ENCODE peak calls at places on chromosomes 13 and 19, in four cellular contexts. T, E, C and P are unnamed samples.

GRCh38 chr13:107329991-107330390 is 762.1 kb upstream of the ARGLU1 start:
- DNase-seq in E (no peak), T (no peak), C (peak; percentile 34), P (no peak)

GRCh38 chr19:9139609-9140158 is 513 bp upstream of the ZNF317 start:
- DNase-seq in C (no peak), E (no peak), T (no peak), P (no peak)

GRCh38 chr13:92743992-92744391 is 482.6 kb upstream of the GPC6 start:
- DNase-seq in C (no peak), T (no peak), E (no peak), P (no peak)

GRCh38 chr13:40057228-40057627 is 401.8 kb downstream of the COG6 start:
- DNase-seq in T (no peak), C (no peak), E (no peak), P (no peak)

GRCh38 chr13:99796175-99796819 is 175.3 kb downstream of the ZIC5 start:
- DNase-seq in T (peak; percentile 17), E (no peak), C (peak; percentile 32), P (no peak)

GRCh38 chr13:95714142-95714832 is 37.3 kb downstream of the DNAJC3 start:
- DNase-seq in E (no peak), C (peak; percentile 89), T (peak; percentile 65), P (no peak)

GRCh38 chr13:110442946-110443632 is 118.4 kb downstream of the RAB20 start:
- DNase-seq in C (peak; percentile 75), T (no peak), E (no peak), P (no peak)

GRCh38 chr19:45908956-45909355 is 5.6 kb downstream of the NANOS2 start:
- DNase-seq in C (peak; percentile 30), T (no peak), E (no peak), P (no peak)

GRCh38 chr13:29902632-29903305 is 52.4 kb upstream of the UBL3 start:
- DNase-seq in E (no peak), T (no peak), C (no peak), P (no peak)

GRCh38 chr19:40744554-40745401 is 5.5 kb downstream of the ACTMAP start:
- DNase-seq in E (no peak), T (no peak), C (no peak), P (no peak)

GRCh38 chr19:10617409-10618121 is 7.8 kb upstream of the SLC44A2 start:
- DNase-seq in E (no peak), T (no peak), C (peak; percentile 89), P (no peak)

GRCh38 chr13:31699650-31700049 is 39.7 kb upstream of the RXFP2 start:
- DNase-seq in E (no peak), C (no peak), T (no peak), P (no peak)

GRCh38 chr13:24076124-24076523 is 84.4 kb upstream of the SPATA13 start:
- DNase-seq in T (peak; percentile 8), E (no peak), C (no peak), P (no peak)

GRCh38 chr13:100983111-100983510 is 308.5 kb upstream of the TMTC4 start:
- DNase-seq in T (no peak), C (no peak), E (no peak), P (no peak)

GRCh38 chr19:51131780-51132680 is 7.3 kb downstream of the SIGLEC9 start:
- DNase-seq in E (peak; percentile 70), T (peak; percentile 24), C (peak; percentile 38), P (no peak)

GRCh38 chr13:32150239-32150638 is 118.7 kb downstream of the FRY start:
- DNase-seq in E (peak; percentile 70), T (no peak), C (peak; percentile 11), P (no peak)

DNA sequence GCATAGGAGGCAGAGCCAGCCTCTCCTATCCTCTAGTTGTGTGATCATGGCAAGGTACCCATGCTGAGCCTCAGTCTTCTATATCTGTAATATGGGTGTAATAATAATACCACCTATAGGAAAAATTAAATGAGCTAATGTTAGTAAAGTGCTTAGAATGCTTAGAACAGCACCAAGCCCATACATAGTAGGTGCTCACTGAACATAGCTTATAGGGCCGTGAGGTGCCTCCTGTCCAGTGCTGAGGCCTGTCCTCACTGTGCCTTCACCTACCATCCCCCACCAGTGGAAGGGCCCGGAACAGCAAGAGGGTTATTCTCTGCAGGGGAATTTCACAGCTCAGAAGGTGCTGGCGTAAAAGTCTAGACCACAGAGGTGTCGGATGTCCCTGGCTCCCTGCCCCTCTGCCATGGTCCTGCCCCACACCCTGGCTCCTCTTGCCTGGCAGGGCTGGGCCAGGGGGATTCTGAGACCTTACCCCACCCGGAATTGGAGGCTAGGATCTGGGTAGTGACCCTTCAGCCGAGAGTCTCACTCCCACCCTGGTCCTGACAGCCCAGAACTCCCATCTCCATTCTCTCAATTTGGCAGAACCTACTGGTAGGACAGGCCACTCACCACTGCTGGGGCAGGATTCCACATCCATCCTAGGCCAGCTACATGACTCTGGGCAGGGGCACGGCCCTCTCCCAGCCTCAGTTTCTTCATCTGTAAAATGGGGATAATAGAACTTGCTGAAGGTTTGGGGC is 2.2 kb upstream of the SCN1B start:
- DNase-seq in T (peak; percentile 71), E (no peak), C (peak; percentile 27), P (no peak)
- TF ChIP-seq POLR2A in T (no peak), E (no peak), C (no peak), P (no peak)

GRCh38 chr13:26221721-26222522 is at the start of gene RNF6:
- DNase-seq in T (peak; percentile 97), E (peak; percentile 98), C (peak; percentile 99), P (peak; percentile 98)
- TF ChIP-seq POLR2A in T (peak; percentile 43), E (peak; percentile 29), C (peak; percentile 72), P (no peak)

DNA sequence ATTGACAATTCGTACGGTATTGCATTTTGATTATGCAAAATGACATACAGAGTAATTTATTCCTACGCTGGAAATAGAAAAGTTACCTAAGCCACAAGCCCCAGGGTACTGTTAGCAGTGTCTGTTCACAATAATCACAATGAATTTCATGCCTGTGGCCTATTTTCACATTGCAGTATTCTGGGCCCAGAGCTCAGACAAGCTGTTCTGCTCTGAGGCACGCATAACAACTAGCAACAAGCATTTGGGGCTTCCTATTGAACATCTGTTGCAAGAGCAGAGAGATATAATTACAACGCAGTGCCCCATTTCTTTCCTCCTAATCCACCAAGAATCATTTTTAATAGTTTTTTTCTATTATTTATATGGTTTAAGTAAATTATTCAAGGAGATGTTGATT is 158.9 kb upstream of the SGCG start:
- DNase-seq in E (no peak), T (no peak), C (no peak), P (no peak)
- TF ChIP-seq POLR2A in E (no peak), T (no peak), C (no peak), P (no peak)

GRCh38 chr19:18612772-18613588 is at the start of gene TMEM59L:
- DNase-seq in T (no peak), E (no peak), C (no peak), P (no peak)
- TF ChIP-seq POLR2A in T (no peak), E (no peak), C (no peak), P (no peak)

DNA sequence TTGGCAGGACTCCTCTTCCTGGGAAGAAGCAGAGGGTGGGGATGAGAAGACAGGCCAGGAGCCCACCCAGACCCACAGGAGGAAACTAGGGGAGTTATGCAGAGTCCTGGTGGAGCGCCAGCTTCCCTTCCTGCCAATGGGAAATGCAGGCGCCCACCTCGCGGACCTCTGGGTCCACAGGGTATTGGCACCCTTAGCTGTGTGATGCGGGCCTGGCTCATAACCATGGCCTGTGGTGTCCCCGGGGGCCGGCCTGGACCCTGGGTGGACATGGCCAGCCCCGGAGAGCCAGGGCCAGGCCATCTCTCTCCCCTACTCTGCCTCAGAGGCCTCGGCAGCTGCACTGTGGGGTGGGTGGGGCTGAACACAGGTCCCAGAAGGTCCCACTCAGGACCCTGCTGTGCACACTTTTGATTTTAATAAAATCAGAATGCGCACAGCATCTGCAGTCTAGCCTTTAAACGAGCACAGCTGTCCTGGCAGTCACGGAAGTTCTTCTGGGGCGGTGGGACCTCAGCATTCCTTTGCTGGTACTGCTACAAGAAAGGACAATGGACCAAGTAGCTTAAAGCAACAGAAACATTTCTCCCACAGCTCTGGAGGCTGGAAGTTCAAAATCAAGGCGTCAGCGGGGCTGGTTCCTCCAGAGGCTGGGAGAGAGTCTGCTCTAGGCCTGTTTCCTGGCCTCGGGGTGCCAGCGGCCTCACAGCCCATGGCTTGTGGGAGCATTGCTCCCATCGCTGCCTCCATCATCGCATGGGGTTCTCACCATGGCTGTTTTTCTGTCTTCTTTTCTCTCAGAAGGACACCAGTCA is 1.8 kb downstream of the F10 start:
- DNase-seq in T (no peak), E (no peak), C (no peak), P (no peak)
- TF ChIP-seq POLR2A in T (no peak), E (no peak), C (no peak), P (no peak)

GRCh38 chr13:50871405-50871804 is 27.9 kb upstream of the DLEU7 start:
- DNase-seq in C (no peak), T (no peak), E (no peak), P (no peak)
- TF ChIP-seq POLR2A in C (no peak), T (no peak), E (no peak), P (no peak)

DNA sequence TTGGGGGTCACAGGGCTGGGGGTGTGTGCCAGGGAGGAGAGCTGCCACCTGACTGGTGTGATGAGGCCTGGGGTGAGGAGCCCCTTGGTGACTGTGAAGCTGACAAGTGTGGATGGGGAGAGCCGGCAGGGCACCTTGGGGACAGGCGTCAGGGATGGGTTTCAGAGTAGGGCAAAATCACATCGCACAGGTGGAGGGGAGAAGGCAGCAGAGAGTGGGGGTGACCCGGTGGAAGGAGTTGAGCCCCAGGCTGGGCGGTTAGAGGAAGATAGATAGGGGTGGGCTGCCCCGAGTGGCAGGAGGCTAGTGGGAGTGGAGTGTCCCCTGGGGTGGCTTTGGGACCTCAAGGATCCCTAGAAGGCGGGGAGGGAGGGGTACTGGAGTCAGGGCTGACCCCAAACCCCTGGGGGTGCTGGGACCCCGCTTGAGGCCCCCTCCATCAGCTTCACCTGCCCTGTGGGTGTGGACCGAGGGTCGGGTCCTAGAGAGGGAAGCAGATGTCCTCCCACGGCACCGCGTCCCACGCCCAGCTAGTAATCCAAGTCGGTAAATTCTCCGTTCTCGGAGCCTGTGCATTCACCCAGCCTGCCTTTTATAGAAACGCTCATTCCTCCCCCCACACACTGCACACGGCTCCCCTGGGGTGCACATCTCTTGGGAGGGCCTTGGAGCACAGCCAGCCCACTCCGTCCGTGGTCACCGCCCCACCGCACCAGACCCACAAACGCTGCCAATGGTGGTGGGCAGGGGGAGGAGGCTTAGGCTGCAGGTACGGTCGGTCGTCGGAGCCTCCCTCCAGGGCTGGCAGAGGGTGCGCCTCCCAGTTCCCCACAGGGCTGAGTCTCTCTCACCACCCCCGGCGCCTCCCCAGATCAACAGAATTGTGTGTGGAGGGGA is 2.4 kb downstream of the CTXN1 start:
- DNase-seq in T (no peak), C (no peak), E (peak; percentile 91), P (no peak)
- TF ChIP-seq POLR2A in T (no peak), C (no peak), E (no peak), P (no peak)

GRCh38 chr19:53546766-53547541 is 9.0 kb downstream of the ZNF331 start:
- DNase-seq in C (no peak), E (no peak), T (no peak), P (no peak)

GRCh38 chr19:53552001-53552721 is 14.2 kb downstream of the ZNF331 start:
- DNase-seq in T (no peak), C (no peak), E (no peak), P (no peak)

GRCh38 chr19:53553159-53553558 is 15.2 kb downstream of the ZNF331 start:
- DNase-seq in T (no peak), C (peak; percentile 28), E (no peak), P (no peak)

GRCh38 chr19:53545271-53546065 is 7.5 kb downstream of the ZNF331 start:
- DNase-seq in T (peak; percentile 97), E (no peak), C (peak; percentile 80), P (no peak)

DNA sequence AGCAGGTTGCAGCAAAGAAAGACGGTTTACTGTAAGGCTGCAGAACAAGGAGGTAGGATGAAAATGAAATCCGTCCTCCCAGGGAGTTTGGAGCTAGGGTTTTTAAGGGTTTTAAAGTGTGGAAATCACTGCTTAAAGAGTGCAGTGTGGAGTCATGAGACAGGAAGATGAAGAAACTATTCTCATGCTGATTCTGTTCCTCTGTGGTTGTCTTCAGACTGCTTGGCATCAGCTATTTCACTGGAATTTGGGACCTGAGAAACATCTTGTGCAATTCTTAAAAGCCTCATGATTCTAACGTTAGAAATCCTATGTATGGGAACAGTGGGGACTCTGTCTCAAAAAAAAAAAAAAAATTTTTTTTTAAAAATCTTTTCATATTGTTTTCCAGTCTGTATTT is 11.4 kb downstream of the ZNF331 start:
- DNase-seq in C (peak; percentile 68), E (no peak), T (no peak), P (no peak)
- TF ChIP-seq POLR2A in C (no peak), E (no peak), T (no peak), P (no peak)